ENCODE peak calls at places on chromosomes 13 and 19, in seven cellular contexts. G is left ventricle myocardium inferior, U is transverse colon, H is lung, M is ascending aorta, C is OCI-LY7, B is left lung. R is an unnamed sample.

GRCh38 chr19:28239270-28239669 is 973.7 kb downstream of the UQCRFS1 start:
- DNase-seq in G (no peak), U (no peak), H (no peak), M (no peak), C (peak; percentile 11), B (no peak), R (peak; percentile 67)

GRCh38 chr13:91247768-91248167 is 99.7 kb upstream of the MIR17HG start:
- DNase-seq in G (no peak), U (no peak), H (no peak), M (no peak), C (peak; percentile 50), B (no peak), R (peak; percentile 5)

GRCh38 chr13:63680704-63681103 is 2265.1 kb upstream of the PCDH20 start:
- DNase-seq in G (no peak), U (no peak), H (no peak), M (no peak), C (no peak), B (no peak), R (no peak)

GRCh38 chr19:5321851-5322681 is 18.5 kb downstream of the PTPRS start:
- DNase-seq in G (no peak), U (peak; percentile 29), H (no peak), M (no peak), C (peak; percentile 55), B (peak; percentile 54), R (no peak)

GRCh38 chr13:30829145-30829544 is 76.9 kb upstream of the MEDAG start:
- DNase-seq in G (no peak), U (no peak), H (no peak), M (no peak), C (no peak), B (no peak), R (peak; percentile 38)

GRCh38 chr19:3494559-3494958 is 5.9 kb downstream of the DOHH start:
- DNase-seq in G (no peak), U (no peak), H (no peak), M (no peak), C (no peak), B (no peak), R (no peak)

GRCh38 chr13:99312493-99312883 is 5.3 kb upstream of the GPR183 start:
- DNase-seq in G (peak; percentile 45), U (peak; percentile 45), H (peak; percentile 44), M (peak; percentile 44), C (no peak), B (peak; percentile 65), R (no peak)

GRCh38 chr13:76929975-76930374 is 18.3 kb upstream of the ACOD1 start:
- DNase-seq in G (no peak), U (no peak), H (no peak), M (no peak), C (no peak), B (no peak), R (no peak)

GRCh38 chr13:28297341-28297740 is 159.0 kb downstream of the PAN3 start:
- DNase-seq in G (no peak), U (no peak), H (no peak), M (no peak), C (no peak), B (no peak), R (no peak)

GRCh38 chr19:46303345-46303701 is 6.5 kb downstream of the HIF3A start:
- DNase-seq in G (no peak), U (no peak), H (no peak), M (no peak), C (no peak), B (no peak), R (peak; percentile 52)

GRCh38 chr19:17490411-17490810 is 20.1 kb downstream of the SLC27A1 start:
- DNase-seq in G (no peak), U (no peak), H (no peak), M (no peak), C (no peak), B (no peak), R (no peak)

GRCh38 chr13:51311271-51311670 is 28.2 kb upstream of the SERPINE3 start:
- DNase-seq in G (no peak), U (no peak), H (no peak), M (no peak), C (no peak), B (no peak), R (no peak)

GRCh38 chr19:51016798-51017683 is 2.5 kb downstream of the KLK10 start:
- DNase-seq in G (no peak), U (peak; percentile 67), H (peak; percentile 82), M (no peak), C (peak; percentile 20), B (peak; percentile 91), R (peak; percentile 74)

GRCh38 chr19:55704494-55705245 is 29.6 kb downstream of the EPN1 start:
- DNase-seq in G (no peak), U (no peak), H (no peak), M (no peak), C (peak; percentile 22), B (no peak), R (no peak)

GRCh38 chr13:113080901-113081521 is 24.6 kb upstream of the F7 start:
- DNase-seq in G (no peak), U (no peak), H (no peak), M (no peak), C (no peak), B (peak; percentile 73), R (no peak)

GRCh38 chr13:110354209-110354627 is 47.1 kb downstream of the COL4A2 start:
- DNase-seq in G (no peak), U (no peak), H (no peak), M (no peak), C (no peak), B (no peak), R (no peak)

GRCh38 chr13:27924529-27925141 is 4.8 kb downstream of the PDX1 start:
- DNase-seq in G (no peak), U (no peak), H (no peak), M (no peak), C (no peak), B (no peak), R (no peak)

GRCh38 chr13:35818577-35819165 is 312.5 kb downstream of the DCLK1 start:
- DNase-seq in G (no peak), U (no peak), H (no peak), M (no peak), C (peak; percentile 29), B (no peak), R (peak; percentile 57)

GRCh38 chr19:12779162-12779993 is 4.0 kb upstream of the HOOK2 start:
- DNase-seq in G (peak; percentile 73), U (peak; percentile 46), H (no peak), M (peak; percentile 43), C (peak; percentile 23), B (no peak), R (peak; percentile 58)

GRCh38 chr19:1222394-1222793 is 15.4 kb downstream of the CBARP start:
- DNase-seq in G (no peak), U (no peak), H (no peak), M (no peak), C (no peak), B (no peak), R (no peak)
- TF ChIP-seq CTCF in G (no peak), U (no peak), H (no peak), M (no peak), C (no peak), B (no peak), R (peak; percentile 6)

GRCh38 chr19:13842294-13843103 is 34.4 kb upstream of the NANOS3 start:
- DNase-seq in G (peak; percentile 91), U (peak; percentile 88), H (peak; percentile 84), M (peak; percentile 55), C (peak; percentile 36), B (peak; percentile 94), R (peak; percentile 72)
- H3K4me1 ChIP-seq in G (peaks cover 85% of the 10 kb centered on the region), U (peaks cover 51% of the 10 kb centered on the region), H (no peaks in the 10 kb centered on the region), M (peaks cover 21% of the 10 kb centered on the region), C (peaks cover 66% of the 10 kb centered on the region), B (peaks cover 70% of the 10 kb centered on the region), R (peaks cover 34% of the 10 kb centered on the region)

DNA sequence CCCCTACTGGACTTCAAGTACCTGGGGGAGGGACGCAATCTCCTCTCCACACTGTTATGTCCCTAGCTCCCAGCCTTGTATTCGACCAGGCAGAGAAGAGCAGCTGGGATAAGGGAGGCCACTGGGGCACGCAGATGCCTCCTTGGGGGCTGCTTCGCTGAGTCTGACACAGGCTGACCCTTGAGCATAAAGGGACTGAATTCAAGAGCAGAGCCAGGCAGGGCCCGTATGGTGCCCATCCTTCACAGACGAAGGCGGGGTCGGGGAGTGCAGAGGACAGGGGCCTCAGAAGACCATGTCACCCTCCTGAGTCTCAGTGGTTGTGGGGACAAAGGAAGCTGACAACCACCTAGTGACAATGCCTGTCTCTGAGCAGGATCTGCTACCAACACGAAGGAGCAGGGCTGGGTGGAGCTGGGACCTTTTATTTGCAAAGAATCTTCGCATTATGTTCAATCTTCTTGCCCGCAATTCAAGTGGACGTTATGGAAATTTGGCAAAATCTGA is 124.6 kb downstream of the TUBA3C start:
- DNase-seq in G (no peak), U (no peak), H (peak; percentile 23), M (no peak), C (no peak), B (peak; percentile 55), R (no peak)
- H3K9me3 ChIP-seq in G (peaks cover 4% of the 10 kb centered on the region), U (peaks cover 11% of the 10 kb centered on the region), H (peaks cover 2% of the 10 kb centered on the region), M (no peaks in the 10 kb centered on the region), C (no peaks in the 10 kb centered on the region), B (peaks cover 20% of the 10 kb centered on the region), R (no peaks in the 10 kb centered on the region)

GRCh38 chr13:101728615-101729014 is 276.1 kb downstream of the ITGBL1 start:
- DNase-seq in G (no peak), U (no peak), H (no peak), M (no peak), C (no peak), B (no peak), R (no peak)

GRCh38 chr13:101727118-101727517 is 274.6 kb downstream of the ITGBL1 start:
- DNase-seq in G (no peak), U (no peak), H (no peak), M (no peak), C (no peak), B (no peak), R (no peak)

GRCh38 chr13:101730420-101731000 is 278.0 kb downstream of the ITGBL1 start:
- DNase-seq in G (no peak), U (no peak), H (no peak), M (no peak), C (no peak), B (no peak), R (no peak)

GRCh38 chr13:101726681-101727080 is 274.2 kb downstream of the ITGBL1 start:
- DNase-seq in G (no peak), U (no peak), H (no peak), M (no peak), C (no peak), B (no peak), R (no peak)

DNA sequence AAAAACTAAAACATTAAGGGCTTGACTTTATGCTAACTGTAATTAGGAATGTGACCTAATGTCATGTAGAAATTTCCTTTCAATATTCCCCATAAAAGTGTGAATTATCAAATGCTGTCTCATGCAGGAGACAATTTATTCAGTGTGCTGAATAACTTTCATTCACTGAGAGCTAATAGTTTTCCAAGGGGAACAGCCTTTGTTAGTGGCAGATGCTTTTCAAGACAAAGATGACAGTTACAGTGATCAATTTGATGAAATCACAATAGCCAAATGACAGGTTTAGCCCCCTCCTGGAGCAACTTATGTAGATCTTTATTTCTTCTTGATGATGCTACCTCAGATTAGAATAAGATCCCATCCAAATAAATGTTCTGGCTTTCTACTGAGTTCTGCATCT is 275.5 kb downstream of the ITGBL1 start:
- DNase-seq in G (no peak), U (no peak), H (no peak), M (no peak), C (no peak), B (no peak), R (no peak)
- TF ChIP-seq CTCF in G (no peak), U (no peak), H (no peak), M (no peak), C (no peak), B (no peak), R (no peak)

R was measured in cardiac muscle cell.